ENCODE peak calls at places on chromosomes 16 and 17, in four cellular contexts. J, B, I and A are unnamed samples.

GRCh38 chr16:75204410-75204758 is 2.6 kb downstream of the CTRB2 start:
- DNase-seq in B (no peak), I (no peak), J (no peak), A (no peak)

GRCh38 chr16:11208916-11209665 is 46.9 kb downstream of the SOCS1 start:
- DNase-seq in I (no peak), B (no peak), J (peak; percentile 51), A (no peak)

GRCh38 chr16:68381363-68381724 is 67.0 kb downstream of the SMPD3 start:
- DNase-seq in B (no peak), I (peak; percentile 93), J (no peak), A (no peak)

GRCh38 chr16:56732366-56732765 is 2.4 kb downstream of the NUP93 start:
- DNase-seq in B (no peak), J (peak; percentile 38), I (no peak), A (no peak)

GRCh38 chr17:82495844-82496528 is 23.5 kb upstream of the FOXK2 start:
- DNase-seq in B (peak; percentile 48), I (no peak), J (no peak), A (no peak)

GRCh38 chr17:29722411-29723198 is 99.9 kb upstream of the CORO6 start:
- DNase-seq in B (no peak), J (peak; percentile 96), I (peak; percentile 51), A (peak; percentile 6)

GRCh38 chr16:58476791-58477190 is 23.2 kb upstream of the NDRG4 start:
- DNase-seq in I (no peak), J (no peak), B (no peak), A (no peak)

GRCh38 chr17:80408872-80409271 is 6.1 kb upstream of the ENDOV start:
- DNase-seq in B (no peak), I (no peak), J (no peak), A (no peak)

GRCh38 chr16:81748476-81749198 is 30.5 kb upstream of the PLCG2 start:
- DNase-seq in J (peak; percentile 47), I (no peak), B (no peak), A (no peak)

GRCh38 chr17:4074831-4075495 is 67.9 kb downstream of the ZZEF1 start:
- DNase-seq in J (peak; percentile 25), B (peak; percentile 46), I (peak; percentile 34), A (peak; percentile 53)

GRCh38 chr17:9022553-9023388 is 1.5 kb downstream of the NTN1 start:
- DNase-seq in J (no peak), I (no peak), B (no peak), A (no peak)

GRCh38 chr16:54651851-54652770 is 278.6 kb upstream of the IRX5 start:
- DNase-seq in B (no peak), I (no peak), J (no peak), A (no peak)

GRCh38 chr17:46818929-46819859 is 702 bp upstream of the WNT3 start:
- DNase-seq in I (peak; percentile 89), B (no peak), J (no peak), A (no peak)

DNA sequence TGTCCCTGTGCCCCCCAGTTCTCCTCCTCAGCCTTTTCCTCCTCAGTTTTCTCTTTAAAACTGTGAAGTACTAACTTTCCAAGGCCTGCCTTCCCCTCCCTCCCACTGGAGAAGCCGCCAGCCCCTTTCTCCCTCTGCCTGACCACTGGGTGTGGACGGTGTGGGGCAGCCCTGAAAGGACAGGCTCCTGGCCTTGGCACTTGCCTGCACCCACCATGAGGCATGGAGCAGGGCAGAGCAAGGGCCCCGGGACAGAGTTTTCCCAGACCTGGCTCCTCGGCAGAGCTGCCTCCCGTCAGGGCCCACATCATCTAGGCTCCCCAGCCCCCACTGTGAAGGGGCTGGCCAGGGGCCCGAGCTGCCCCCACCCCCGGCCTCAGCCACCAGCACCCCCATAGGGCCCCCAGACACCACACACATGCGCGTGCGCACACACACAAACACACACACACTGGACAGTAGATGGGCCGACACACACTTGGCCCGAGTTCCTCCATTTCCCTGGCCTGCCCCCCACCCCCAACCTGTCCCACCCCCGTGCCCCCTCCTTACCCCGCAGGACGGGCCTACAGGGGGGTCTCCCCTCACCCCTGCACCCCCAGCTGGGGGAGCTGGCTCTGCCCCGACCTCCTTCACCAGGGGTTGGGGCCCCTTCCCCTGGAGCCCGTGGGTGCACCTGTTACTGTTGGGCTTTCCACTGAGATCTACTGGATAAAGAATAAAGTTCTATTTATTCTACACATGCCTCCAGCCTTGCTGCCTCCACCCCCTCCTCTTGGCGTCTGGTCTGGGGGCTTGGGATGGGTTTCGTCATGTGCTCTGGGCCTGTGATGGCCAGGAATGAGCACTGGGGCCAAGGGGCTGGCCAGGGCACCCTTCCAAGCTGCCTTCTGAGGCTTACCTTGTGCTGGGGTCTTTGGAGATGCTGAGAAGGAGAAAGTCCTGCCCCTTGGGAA is 7.4 kb downstream of the GJD3 start:
- DNase-seq in B (no peak), J (no peak), I (no peak), A (no peak)
- TF ChIP-seq FOXK2 in B (no peak), J (no peak), I (no peak), A (no peak)

GRCh38 chr16:70579248-70579647 is 55.6 kb downstream of the SF3B3 start:
- DNase-seq in I (no peak), B (no peak), J (no peak), A (no peak)

GRCh38 chr16:70586731-70587130 is 59.6 kb upstream of the IL34 start:
- DNase-seq in I (no peak), J (no peak), B (no peak), A (no peak)

GRCh38 chr16:70578035-70578434 is 54.4 kb downstream of the SF3B3 start:
- DNase-seq in I (no peak), J (no peak), B (no peak), A (no peak)

GRCh38 chr16:70579648-70580630 is 56.3 kb downstream of the SF3B3 start:
- DNase-seq in J (no peak), B (no peak), I (peak; percentile 64), A (no peak)

DNA sequence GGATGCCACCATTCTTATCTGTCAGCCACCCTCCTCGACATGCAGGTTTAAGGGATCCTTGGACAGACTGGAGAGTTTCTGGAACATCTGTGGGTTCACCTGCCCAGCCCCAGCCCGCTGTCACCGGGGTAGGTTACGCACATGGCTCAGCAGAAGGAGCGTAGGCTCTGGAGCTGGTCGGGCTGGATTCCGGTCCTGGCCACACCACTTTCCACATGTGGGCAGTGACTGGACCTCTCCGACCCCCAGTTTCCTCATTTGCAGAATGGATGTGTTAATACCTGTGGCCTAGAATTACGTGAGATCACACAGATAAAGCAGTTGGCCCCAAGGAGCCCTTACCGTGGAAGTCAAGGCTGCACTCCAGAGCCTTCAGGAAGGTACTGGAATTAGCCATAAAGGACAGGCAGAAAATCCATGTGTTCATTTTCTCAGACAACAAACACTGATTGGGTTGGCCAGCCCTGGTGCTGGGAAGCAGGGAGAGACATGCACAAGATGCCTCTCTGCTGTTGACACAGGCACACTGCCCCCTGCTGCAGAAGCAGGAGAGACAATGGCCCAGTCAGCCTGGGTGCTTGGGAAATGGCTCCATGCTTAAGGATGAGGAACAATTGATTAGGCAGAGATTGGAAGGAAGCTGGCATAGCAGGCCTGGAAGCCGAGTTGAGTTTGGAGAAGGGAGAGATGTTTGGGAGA is 58.8 kb downstream of the SF3B3 start:
- DNase-seq in J (no peak), I (no peak), B (no peak), A (no peak)
- TF ChIP-seq FOXM1 in J (no peak), I (no peak), B (no peak), A (no peak)

GRCh38 chr16:9183682-9184353 is 92.4 kb downstream of the HAPSTR1 start:
- DNase-seq in I (peak; percentile 44), J (no peak), B (no peak), A (no peak)

GRCh38 chr16:9185396-9185795 is 94.0 kb downstream of the HAPSTR1 start:
- DNase-seq in I (no peak), J (no peak), B (no peak), A (no peak)

GRCh38 chr16:9186061-9186460 is 94.6 kb downstream of the HAPSTR1 start:
- DNase-seq in I (no peak), B (no peak), J (no peak), A (no peak)

DNA sequence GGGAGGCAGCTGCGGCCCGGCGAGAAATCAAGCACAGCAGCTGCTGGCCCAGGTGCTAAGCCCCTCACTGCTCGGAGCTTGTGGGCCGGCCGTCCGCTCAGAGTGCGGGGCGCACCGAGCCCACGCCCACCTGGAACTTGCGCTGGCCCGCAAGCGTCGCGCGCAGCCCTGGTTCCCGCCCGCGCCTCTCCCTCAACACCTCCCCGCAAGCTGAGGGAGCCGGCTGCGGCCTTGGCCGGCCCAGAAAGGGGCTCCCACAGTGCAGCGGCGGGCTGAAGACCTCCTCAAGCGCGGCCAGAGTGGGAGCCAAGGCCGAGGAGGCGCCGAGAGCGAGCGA is 92.9 kb downstream of the HAPSTR1 start:
- DNase-seq in B (no peak), J (no peak), I (no peak), A (no peak)
- TF ChIP-seq FOXK2 in B (no peak), J (no peak), I (no peak), A (no peak)

GRCh38 chr17:30930495-30930894 is 8.8 kb downstream of the ADAP2 start:
- DNase-seq in B (no peak), I (no peak), J (no peak), A (no peak)
- TF ChIP-seq FOXM1 in B (no peak), I (no peak), J (no peak), A (no peak)

GRCh38 chr17:57874058-57874419 is 24.2 kb upstream of the MRPS23 start:
- DNase-seq in J (no peak), B (no peak), I (no peak), A (no peak)

GRCh38 chr17:57871155-57871554 is 21.3 kb upstream of the MRPS23 start:
- DNase-seq in J (no peak), B (no peak), I (no peak), A (no peak)

GRCh38 chr17:57873261-57874057 is 23.6 kb upstream of the MRPS23 start:
- DNase-seq in B (no peak), J (no peak), I (no peak), A (no peak)

GRCh38 chr17:57871863-57872262 is 22.0 kb upstream of the MRPS23 start:
- DNase-seq in I (no peak), J (no peak), B (no peak), A (no peak)

GRCh38 chr17:57872536-57872935 is 22.7 kb upstream of the MRPS23 start:
- DNase-seq in J (no peak), I (no peak), B (no peak), A (no peak)
- TF ChIP-seq FOXK2 in J (no peak), I (no peak), B (no peak), A (no peak)

GRCh38 chr17:66847704-66848103 is 12.8 kb downstream of the CACNG5 start:
- DNase-seq in J (no peak), B (no peak), I (no peak), A (no peak)

GRCh38 chr17:66850692-66851091 is 15.8 kb downstream of the CACNG5 start:
- DNase-seq in J (no peak), I (no peak), B (no peak), A (no peak)

GRCh38 chr17:66849851-66850580 is 15.1 kb downstream of the CACNG5 start:
- DNase-seq in I (no peak), J (no peak), B (no peak), A (no peak)

GRCh38 chr17:66849136-66849655 is 14.3 kb downstream of the CACNG5 start:
- DNase-seq in B (no peak), J (no peak), I (no peak), A (no peak)

GRCh38 chr17:66848496-66848895 is 13.6 kb downstream of the CACNG5 start:
- DNase-seq in J (no peak), I (no peak), B (no peak), A (no peak)
- TF ChIP-seq FOXM1 in J (no peak), I (no peak), B (no peak), A (no peak)